ENCODE peak calls at places on chromosomes 2 and 18, in seven cellular contexts. C, O, M, W, K, T and R are unnamed samples.
A peak's percentile ranks its signal among the peaks of the same experiment; 100 is the strongest.

GRCh38 chr2:180017764-180018163 is 10.7 kb upstream of the CWC22 start:
- DNase-seq in C (no peak), O (no peak), M (no peak), W (peak; percentile 56), K (no peak), T (peak; percentile 48), R (no peak)

GRCh38 chr2:60998628-60999545 is 18.6 kb upstream of the PEX13 start:
- DNase-seq in C (no peak), O (no peak), M (no peak), W (no peak), K (peak; percentile 69), T (peak; percentile 74), R (peak; percentile 51)

GRCh38 chr2:16271231-16271896 is 331.0 kb downstream of the MYCN start:
- DNase-seq in C (no peak), O (no peak), M (no peak), W (no peak), K (peak; percentile 6), T (no peak), R (no peak)

GRCh38 chr2:121810959-121811853 is 55.8 kb downstream of the TSN start:
- DNase-seq in C (no peak), O (no peak), M (peak; percentile 50), W (peak; percentile 44), K (peak; percentile 89), T (peak; percentile 75), R (peak; percentile 85)

GRCh38 chr18:55401638-55402191 is 186.3 kb downstream of the TCF4 start:
- DNase-seq in C (peak; percentile 22), O (no peak), M (no peak), W (peak; percentile 55), K (peak; percentile 66), T (peak; percentile 86), R (peak; percentile 75)

GRCh38 chr2:17958486-17959092 is 80.1 kb downstream of the KCNS3 start:
- DNase-seq in C (no peak), O (no peak), M (no peak), W (no peak), K (no peak), T (no peak), R (no peak)

GRCh38 chr2:125543968-125544514 is 1111.9 kb upstream of the GYPC start:
- DNase-seq in C (no peak), O (no peak), M (no peak), W (no peak), K (no peak), T (no peak), R (no peak)

GRCh38 chr18:78875268-78875997 is 104.2 kb upstream of the SALL3 start:
- DNase-seq in C (peak; percentile 29), O (no peak), M (no peak), W (peak; percentile 5), K (peak; percentile 58), T (peak; percentile 4), R (peak; percentile 87)

GRCh38 chr2:64735504-64735903 is 81.8 kb upstream of the SERTAD2 start:
- DNase-seq in C (no peak), O (no peak), M (no peak), W (no peak), K (no peak), T (no peak), R (no peak)

GRCh38 chr2:37764739-37765138 is 93.3 kb upstream of the CDC42EP3 start:
- DNase-seq in C (no peak), O (no peak), M (no peak), W (no peak), K (no peak), T (peak; percentile 50), R (no peak)

GRCh38 chr2:229416116-229416694 is 145.1 kb upstream of the PID1 start:
- DNase-seq in C (no peak), O (no peak), M (peak; percentile 77), W (peak; percentile 89), K (peak; percentile 15), T (peak; percentile 94), R (no peak)

GRCh38 chr18:68263481-68263880 is 451.4 kb downstream of the TMX3 start:
- DNase-seq in C (no peak), O (no peak), M (no peak), W (no peak), K (no peak), T (peak; percentile 46), R (no peak)

DNA sequence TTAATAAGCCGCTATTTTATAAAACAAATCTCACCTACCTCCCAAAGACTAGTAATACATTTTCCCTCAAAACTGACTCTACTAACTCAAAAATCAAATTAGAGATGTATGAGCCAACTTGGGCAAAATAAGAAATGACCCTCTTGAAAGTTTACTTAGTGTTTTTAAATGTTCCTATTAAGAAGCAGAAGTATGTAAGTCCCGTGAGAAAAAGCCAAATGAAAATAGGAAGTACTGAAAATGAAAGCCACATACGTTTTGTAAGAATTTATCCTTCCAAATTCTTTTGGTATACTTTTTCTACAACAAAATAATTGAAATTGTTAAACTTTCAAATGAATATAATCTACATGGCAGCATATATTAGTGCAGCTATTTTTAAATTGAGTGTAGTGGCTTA is 148.0 kb upstream of the ITGA4 start:
- DNase-seq in C (no peak), O (no peak), M (no peak), W (no peak), K (no peak), T (no peak), R (no peak)
- H3K4me3 ChIP-seq in C (no peak overlapping the region), O (no peak overlapping the region), M (peak overlapping the region; percentile 7), W (no peak overlapping the region), K (no peak overlapping the region), T (no peak overlapping the region), R (no peak overlapping the region)

GRCh38 chr2:19990416-19990728 is 467 bp upstream of the WDR35 start:
- DNase-seq in C (no peak), O (no peak), M (no peak), W (no peak), K (no peak), T (no peak), R (no peak)

GRCh38 chr2:19987936-19988335 is 2.0 kb downstream of the WDR35 start:
- DNase-seq in C (no peak), O (no peak), M (no peak), W (no peak), K (no peak), T (no peak), R (no peak)

GRCh38 chr2:19989342-19989680 is 594 bp downstream of the WDR35 start:
- DNase-seq in C (no peak), O (no peak), M (no peak), W (no peak), K (peak; percentile 23), T (no peak), R (no peak)

GRCh38 chr2:19989681-19990415 is at the start of gene WDR35:
- DNase-seq in C (peak; percentile 91), O (no peak), M (peak; percentile 91), W (peak; percentile 92), K (peak; percentile 96), T (peak; percentile 83), R (peak; percentile 98)

DNA sequence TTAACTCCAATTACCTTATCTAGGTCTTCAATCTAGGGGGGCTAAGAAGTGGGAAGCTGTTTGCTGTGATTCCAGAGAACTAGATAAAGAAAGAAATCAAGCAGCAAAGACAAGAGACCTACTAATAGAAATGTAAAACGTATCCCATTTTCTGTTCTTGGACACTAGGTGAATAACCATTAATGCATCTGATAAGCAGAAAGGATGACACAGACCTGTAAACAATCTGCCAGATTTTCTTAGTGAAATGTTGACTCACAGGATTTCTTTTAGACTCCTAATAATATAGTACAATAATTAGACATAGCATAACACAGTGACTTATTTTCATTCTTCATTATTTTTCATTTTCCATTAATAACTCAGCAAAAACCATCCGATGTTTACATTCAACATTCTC is 1.3 kb downstream of the WDR35 start:
- DNase-seq in C (no peak), O (no peak), M (no peak), W (no peak), K (no peak), T (no peak), R (no peak)
- H3K4me3 ChIP-seq in C (no peak overlapping the region), O (no peak overlapping the region), M (peak overlapping the region; percentile 90), W (peak overlapping the region; percentile 87), K (peak overlapping the region; percentile 69), T (peak overlapping the region; percentile 68), R (peak overlapping the region; percentile 91)

GRCh38 chr2:174629514-174629913 is 31.9 kb upstream of the WIPF1 start:
- DNase-seq in C (no peak), O (no peak), M (no peak), W (no peak), K (no peak), T (no peak), R (no peak)
- H3K4me3 ChIP-seq in C (no peak overlapping the region), O (no peak overlapping the region), M (no peak overlapping the region), W (no peak overlapping the region), K (no peak overlapping the region), T (no peak overlapping the region), R (no peak overlapping the region)

GRCh38 chr18:35296079-35296478 is 6.0 kb upstream of the ZSCAN30 start:
- DNase-seq in C (no peak), O (no peak), M (no peak), W (no peak), K (no peak), T (no peak), R (no peak)

GRCh38 chr18:35291166-35291565 is 1.1 kb upstream of the ZSCAN30 start:
- DNase-seq in C (no peak), O (no peak), M (no peak), W (no peak), K (no peak), T (no peak), R (no peak)

GRCh38 chr18:35284846-35285245 is 5.2 kb downstream of the ZSCAN30 start:
- DNase-seq in C (no peak), O (no peak), M (no peak), W (no peak), K (no peak), T (no peak), R (no peak)

GRCh38 chr18:35289293-35290069 is 548 bp downstream of the ZSCAN30 start:
- DNase-seq in C (no peak), O (no peak), M (no peak), W (peak; percentile 4), K (no peak), T (no peak), R (no peak)

GRCh38 chr18:35290070-35290735 is at the start of gene ZSCAN30:
- DNase-seq in C (peak; percentile 90), O (peak; percentile 66), M (peak; percentile 96), W (peak; percentile 91), K (peak; percentile 97), T (peak; percentile 96), R (peak; percentile 99)
- H3K4me3 ChIP-seq in C (peak within 1 kb of the TSS; percentile 80), O (peak within 1 kb of the TSS; percentile 82), M (peak within 1 kb of the TSS; percentile 84), W (peak within 1 kb of the TSS; percentile 95), K (peak within 1 kb of the TSS; percentile 78), T (peak within 1 kb of the TSS; percentile 82), R (peak within 1 kb of the TSS; percentile 99)

DNA sequence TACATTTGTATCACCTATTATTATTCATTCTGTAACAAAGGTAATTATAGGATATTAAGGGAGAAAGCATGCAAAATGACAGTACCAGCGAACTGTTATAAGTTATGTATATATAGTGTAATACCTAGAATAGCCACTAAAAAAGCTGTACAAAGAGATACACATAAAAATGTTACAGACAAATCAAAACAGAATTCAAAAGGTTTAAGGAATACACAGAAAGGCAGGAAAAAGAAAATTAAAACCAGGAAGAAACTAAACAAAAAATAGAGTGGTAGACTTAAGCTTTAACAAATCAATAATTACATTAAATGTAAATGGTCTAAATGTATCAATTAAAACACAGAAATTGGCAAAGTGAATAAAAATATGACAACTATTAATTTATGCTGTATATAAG is 176.4 kb upstream of the REV1 start:
- DNase-seq in C (no peak), O (no peak), M (no peak), W (no peak), K (no peak), T (no peak), R (no peak)
- H3K4me3 ChIP-seq in C (no peak overlapping the region), O (no peak overlapping the region), M (no peak overlapping the region), W (no peak overlapping the region), K (no peak overlapping the region), T (no peak overlapping the region), R (no peak overlapping the region)